ENCODE peak calls at places on chromosomes 3 and 15, in four cellular contexts. W, G, S and O are unnamed samples.

GRCh38 chr3:48064292-48064829 is 48.1 kb upstream of the MAP4 start:
- DNase-seq in S (no peak), W (no peak), G (no peak), O (no peak)

GRCh38 chr3:141410408-141410807 is 42.1 kb downstream of the ZBTB38 start:
- DNase-seq in G (peak), W (no peak), S (no peak), O (peak)

GRCh38 chr3:40652072-40652471 is 127.3 kb downstream of the ZNF621 start:
- DNase-seq in S (no peak), W (no peak), G (no peak), O (no peak)

GRCh38 chr15:25783607-25784131 is 79.5 kb downstream of the ATP10A start:
- DNase-seq in W (peak), G (no peak), S (peak), O (no peak)

GRCh38 chr3:187743195-187744141 is 1.8 kb downstream of the BCL6 start:
- DNase-seq in S (peak), W (peak), G (peak), O (peak)

GRCh38 chr3:58540176-58540863 is 3.3 kb upstream of the ACOX2 start:
- DNase-seq in S (no peak), W (no peak), G (no peak), O (no peak)

GRCh38 chr3:24604215-24604614 is 109.6 kb upstream of the THRB start:
- DNase-seq in S (no peak), W (no peak), G (no peak), O (no peak)

GRCh38 chr3:103459815-103460214 is 1025.0 kb downstream of the ZPLD1 start:
- DNase-seq in S (no peak), W (no peak), G (no peak), O (no peak)

GRCh38 chr3:24305795-24306467 is 188.7 kb downstream of the THRB start:
- DNase-seq in S (no peak), G (peak), W (no peak), O (no peak)

GRCh38 chr3:15796331-15796730 is 1.4 kb downstream of the ANKRD28 start:
- DNase-seq in W (no peak), S (no peak), G (no peak), O (no peak)

GRCh38 chr3:97579365-97579764 is 185.2 kb upstream of the ARL6 start:
- DNase-seq in G (no peak), S (no peak), W (no peak), O (no peak)

GRCh38 chr15:71708741-71709140 is 101.6 kb upstream of the NR2E3 start:
- DNase-seq in W (no peak), G (no peak), S (no peak), O (peak)

GRCh38 chr3:187930021-187930420 is 184.8 kb upstream of the BCL6 start:
- DNase-seq in G (no peak), W (no peak), S (no peak), O (no peak)

GRCh38 chr15:58522865-58523264 is 91.1 kb downstream of the LIPC start:
- DNase-seq in S (no peak), W (no peak), G (no peak), O (no peak)

GRCh38 chr15:47603026-47603425 is 114.3 kb upstream of the SEMA6D start:
- DNase-seq in W (no peak), S (no peak), G (no peak), O (no peak)

GRCh38 chr3:170967682-170968081 is 58.8 kb downstream of the SLC2A2 start:
- DNase-seq in W (no peak), G (no peak), S (no peak), O (no peak)

GRCh38 chr3:149016669-149017541 is 25.6 kb downstream of the GYG1 start:
- DNase-seq in W (no peak), S (no peak), G (no peak), O (no peak)

GRCh38 chr3:131077904-131078303 is 51.2 kb downstream of the NEK11 start:
- DNase-seq in W (no peak), G (no peak), S (no peak), O (no peak)

GRCh38 chr3:159263750-159264561 is 462.1 kb downstream of the MFSD1 start:
- DNase-seq in G (peak), S (no peak), W (no peak), O (no peak)

GRCh38 chr3:112888388-112889085 is 41.9 kb upstream of the CD200R1L start:
- DNase-seq in S (no peak), G (no peak), W (no peak), O (no peak)

GRCh38 chr3:20648294-20648693 is 462.3 kb upstream of the SGO1 start:
- DNase-seq in W (no peak), S (no peak), G (no peak), O (no peak)

GRCh38 chr3:13145826-13146642 is 72.8 kb upstream of the IQSEC1 start:
- DNase-seq in S (no peak), W (no peak), G (no peak), O (no peak)

GRCh38 chr3:15562560-15562959 is 38.8 kb downstream of the HACL1 start:
- DNase-seq in G (no peak), W (no peak), S (no peak), O (no peak)

GRCh38 chr15:39756806-39757522 is 25.7 kb downstream of the FSIP1 start:
- DNase-seq in G (peak), W (peak), S (no peak), O (no peak)

GRCh38 chr15:92917606-92918407 is 17.7 kb downstream of the CHD2 start:
- DNase-seq in S (peak), G (peak), W (peak), O (peak)

GRCh38 chr15:101307048-101307896 is 12.2 kb upstream of the SNRPA1 start:
- DNase-seq in W (no peak), S (no peak), G (no peak), O (no peak)

GRCh38 chr15:84857418-84858004 is 27.0 kb upstream of the SLC28A1 start:
- DNase-seq in W (no peak), G (no peak), S (no peak), O (no peak)

GRCh38 chr3:48236531-48236930 is 4.4 kb upstream of the ZNF589 start:
- DNase-seq in S (no peak), G (no peak), W (no peak), O (no peak)

GRCh38 chr3:100928638-100929428 is 64.4 kb downstream of the ABI3BP start:
- DNase-seq in S (no peak), G (peak), W (no peak), O (no peak)

GRCh38 chr3:33578325-33579180 is 138.3 kb upstream of the UBP1 start:
- DNase-seq in W (no peak), G (no peak), S (no peak), O (no peak)

GRCh38 chr3:54150864-54151467 is 28.6 kb downstream of the CACNA2D3 start:
- DNase-seq in W (no peak), G (no peak), S (no peak), O (no peak)

GRCh38 chr15:69648775-69649735 is 196.4 kb downstream of the RPLP1 start:
- DNase-seq in G (no peak), S (no peak), W (no peak), O (no peak)

GRCh38 chr3:58047806-58048205 is 39.6 kb downstream of the FLNB start:
- DNase-seq in G (no peak), W (no peak), S (no peak), O (no peak)

GRCh38 chr3:87958289-87958688 is 100.5 kb downstream of the CGGBP1 start:
- DNase-seq in S (no peak), G (no peak), W (no peak), O (no peak)

GRCh38 chr3:112973325-112974177 is 1.4 kb downstream of the CD200R1 start:
- DNase-seq in S (peak), G (no peak), W (peak), O (no peak)

GRCh38 chr3:9902372-9903237 is at the start of gene IL17RE:
- DNase-seq in W (no peak), S (no peak), G (peak), O (no peak)

GRCh38 chr15:43792761-43793493 is 807 bp downstream of the SERF2 start:
- DNase-seq in W (peak), G (peak), S (peak), O (peak)